ENCODE peak calls at places on chromosome X, in nine cellular contexts. One of them, this sample, is unnamed.
A peak's percentile ranks its signal among the peaks of the same experiment; 100 is the strongest.

GRCh38 chrX:46758163-46758955 is 559 bp downstream of the SLC9A7 start:
- DNase-seq in right lobe of liver: peak; percentile 42
- DNase-seq in glutamatergic neuron: no peak
- DNase-seq in cardiac muscle cell: peak; percentile 14
- DNase-seq in CD8-positive, alpha-beta T cell: no peak
- DNase-seq in sigmoid colon: no peak
- DNase-seq in omental fat pad: no peak
- DNase-seq in gastrocnemius medialis: no peak
- DNase-seq in fibroblast of lung: peak; percentile 27
- DNase-seq in this sample: no peak

GRCh38 chrX:3191186-3191585 is 149.9 kb downstream of the ARSF start:
- DNase-seq in gastrocnemius medialis: no peak
- DNase-seq in omental fat pad: no peak
- DNase-seq in fibroblast of lung: peak; percentile 59
- DNase-seq in cardiac muscle cell: no peak
- DNase-seq in CD8-positive, alpha-beta T cell: no peak
- DNase-seq in glutamatergic neuron: no peak
- DNase-seq in sigmoid colon: no peak
- DNase-seq in right lobe of liver: no peak
- DNase-seq in this sample: no peak

GRCh38 chrX:78517124-78517523 is 142.0 kb downstream of the RTL3 start:
- DNase-seq in omental fat pad: no peak
- DNase-seq in CD8-positive, alpha-beta T cell: peak; percentile 1
- DNase-seq in cardiac muscle cell: no peak
- DNase-seq in sigmoid colon: no peak
- DNase-seq in fibroblast of lung: peak; percentile 57
- DNase-seq in glutamatergic neuron: no peak
- DNase-seq in right lobe of liver: no peak
- DNase-seq in gastrocnemius medialis: no peak
- DNase-seq in this sample: no peak

GRCh38 chrX:136616987-136617685 is 30.8 kb upstream of the CD40LG start:
- DNase-seq in cardiac muscle cell: no peak
- DNase-seq in gastrocnemius medialis: no peak
- DNase-seq in right lobe of liver: no peak
- DNase-seq in glutamatergic neuron: no peak
- DNase-seq in fibroblast of lung: no peak
- DNase-seq in omental fat pad: no peak
- DNase-seq in CD8-positive, alpha-beta T cell: no peak
- DNase-seq in sigmoid colon: no peak
- DNase-seq in this sample: no peak

GRCh38 chrX:13763489-13763888 is 28.9 kb downstream of the OFD1 start:
- DNase-seq in gastrocnemius medialis: peak; percentile 6
- DNase-seq in CD8-positive, alpha-beta T cell: no peak
- DNase-seq in sigmoid colon: no peak
- DNase-seq in glutamatergic neuron: no peak
- DNase-seq in omental fat pad: no peak
- DNase-seq in fibroblast of lung: no peak
- DNase-seq in right lobe of liver: no peak
- DNase-seq in cardiac muscle cell: no peak
- DNase-seq in this sample: no peak

GRCh38 chrX:74353984-74354383 is 50.0 kb downstream of the ZCCHC13 start:
- DNase-seq in cardiac muscle cell: no peak
- DNase-seq in omental fat pad: no peak
- DNase-seq in glutamatergic neuron: no peak
- DNase-seq in fibroblast of lung: no peak
- DNase-seq in sigmoid colon: no peak
- DNase-seq in right lobe of liver: no peak
- DNase-seq in CD8-positive, alpha-beta T cell: no peak
- DNase-seq in gastrocnemius medialis: no peak
- DNase-seq in this sample: no peak

GRCh38 chrX:84320606-84321005 is 132.6 kb upstream of the RPS6KA6 start:
- DNase-seq in omental fat pad: no peak
- DNase-seq in right lobe of liver: no peak
- DNase-seq in CD8-positive, alpha-beta T cell: no peak
- DNase-seq in sigmoid colon: no peak
- DNase-seq in cardiac muscle cell: no peak
- DNase-seq in gastrocnemius medialis: no peak
- DNase-seq in glutamatergic neuron: no peak
- DNase-seq in fibroblast of lung: peak; percentile 57
- DNase-seq in this sample: no peak

GRCh38 chrX:56812515-56813105 is 83.6 kb downstream of the NBDY start:
- DNase-seq in glutamatergic neuron: no peak
- DNase-seq in omental fat pad: no peak
- DNase-seq in gastrocnemius medialis: no peak
- DNase-seq in cardiac muscle cell: no peak
- DNase-seq in right lobe of liver: no peak
- DNase-seq in CD8-positive, alpha-beta T cell: no peak
- DNase-seq in fibroblast of lung: no peak
- DNase-seq in sigmoid colon: no peak
- DNase-seq in this sample: no peak

GRCh38 chrX:39487166-39488006 is 610.4 kb downstream of the BCOR start:
- DNase-seq in glutamatergic neuron: no peak
- DNase-seq in CD8-positive, alpha-beta T cell: no peak
- DNase-seq in fibroblast of lung: no peak
- DNase-seq in gastrocnemius medialis: no peak
- DNase-seq in omental fat pad: no peak
- DNase-seq in right lobe of liver: no peak
- DNase-seq in cardiac muscle cell: no peak
- DNase-seq in sigmoid colon: no peak
- DNase-seq in this sample: no peak

GRCh38 chrX:2502668-2503519 is 2.1 kb upstream of the DHRSX start:
- DNase-seq in fibroblast of lung: no peak
- DNase-seq in gastrocnemius medialis: no peak
- DNase-seq in CD8-positive, alpha-beta T cell: no peak
- DNase-seq in glutamatergic neuron: no peak
- DNase-seq in omental fat pad: no peak
- DNase-seq in cardiac muscle cell: no peak
- DNase-seq in right lobe of liver: peak; percentile 35
- DNase-seq in sigmoid colon: no peak
- DNase-seq in this sample: no peak

GRCh38 chrX:28787206-28787605 is 200.0 kb downstream of the IL1RAPL1 start:
- DNase-seq in gastrocnemius medialis: no peak
- DNase-seq in omental fat pad: no peak
- DNase-seq in CD8-positive, alpha-beta T cell: no peak
- DNase-seq in fibroblast of lung: peak; percentile 86
- DNase-seq in sigmoid colon: no peak
- DNase-seq in right lobe of liver: no peak
- DNase-seq in cardiac muscle cell: no peak
- DNase-seq in glutamatergic neuron: no peak
- DNase-seq in this sample: no peak

GRCh38 chrX:101659601-101660063 is at the start of gene ARMCX2:
- DNase-seq in omental fat pad: no peak
- DNase-seq in sigmoid colon: peak; percentile 86
- DNase-seq in gastrocnemius medialis: peak; percentile 3
- DNase-seq in CD8-positive, alpha-beta T cell: no peak
- DNase-seq in glutamatergic neuron: peak; percentile 32
- DNase-seq in right lobe of liver: no peak
- DNase-seq in cardiac muscle cell: peak; percentile 66
- DNase-seq in fibroblast of lung: peak; percentile 74
- DNase-seq in this sample: no peak

GRCh38 chrX:106730385-106730784 is 3.9 kb downstream of the RNF128 start:
- DNase-seq in right lobe of liver: no peak
- DNase-seq in gastrocnemius medialis: no peak
- DNase-seq in CD8-positive, alpha-beta T cell: no peak
- DNase-seq in fibroblast of lung: no peak
- DNase-seq in omental fat pad: no peak
- DNase-seq in cardiac muscle cell: no peak
- DNase-seq in sigmoid colon: no peak
- DNase-seq in glutamatergic neuron: no peak
- DNase-seq in this sample: no peak

GRCh38 chrX:73448379-73448778 is 1.5 kb downstream of the CDX4 start:
- DNase-seq in fibroblast of lung: no peak
- DNase-seq in right lobe of liver: no peak
- DNase-seq in CD8-positive, alpha-beta T cell: no peak
- DNase-seq in gastrocnemius medialis: no peak
- DNase-seq in sigmoid colon: no peak
- DNase-seq in cardiac muscle cell: peak; percentile 4
- DNase-seq in glutamatergic neuron: peak; percentile 20
- DNase-seq in omental fat pad: no peak
- DNase-seq in this sample: peak; percentile 83

GRCh38 chrX:134868766-134869495 is 121.9 kb upstream of the SMIM10 start:
- DNase-seq in fibroblast of lung: peak; percentile 92
- DNase-seq in CD8-positive, alpha-beta T cell: no peak
- DNase-seq in sigmoid colon: no peak
- DNase-seq in omental fat pad: no peak
- DNase-seq in cardiac muscle cell: no peak
- DNase-seq in gastrocnemius medialis: no peak
- DNase-seq in right lobe of liver: no peak
- DNase-seq in glutamatergic neuron: no peak
- DNase-seq in this sample: no peak

GRCh38 chrX:136176399-136176825 is 29.1 kb downstream of the FHL1 start:
- DNase-seq in right lobe of liver: no peak
- DNase-seq in glutamatergic neuron: no peak
- DNase-seq in fibroblast of lung: peak; percentile 88
- DNase-seq in sigmoid colon: peak; percentile 84
- DNase-seq in omental fat pad: no peak
- DNase-seq in cardiac muscle cell: no peak
- DNase-seq in gastrocnemius medialis: no peak
- DNase-seq in CD8-positive, alpha-beta T cell: no peak
- DNase-seq in this sample: no peak

GRCh38 chrX:119638725-119639471 is 32.7 kb upstream of the NKRF start:
- DNase-seq in gastrocnemius medialis: no peak
- DNase-seq in CD8-positive, alpha-beta T cell: no peak
- DNase-seq in sigmoid colon: no peak
- DNase-seq in right lobe of liver: no peak
- DNase-seq in omental fat pad: no peak
- DNase-seq in glutamatergic neuron: no peak
- DNase-seq in fibroblast of lung: no peak
- DNase-seq in cardiac muscle cell: no peak
- DNase-seq in this sample: no peak
- TF ChIP-seq CTCF in gastrocnemius medialis: no peak
- TF ChIP-seq CTCF in CD8-positive, alpha-beta T cell: no peak
- TF ChIP-seq CTCF in sigmoid colon: no peak
- TF ChIP-seq CTCF in right lobe of liver: no peak
- TF ChIP-seq CTCF in omental fat pad: no peak
- TF ChIP-seq CTCF in glutamatergic neuron: no peak
- TF ChIP-seq CTCF in fibroblast of lung: no peak
- TF ChIP-seq CTCF in cardiac muscle cell: no peak
- TF ChIP-seq CTCF in this sample: no peak

GRCh38 chrX:112083624-112084326 is 1.2 kb upstream of the TRPC5 start:
- DNase-seq in right lobe of liver: peak; percentile 51
- DNase-seq in cardiac muscle cell: no peak
- DNase-seq in glutamatergic neuron: no peak
- DNase-seq in omental fat pad: no peak
- DNase-seq in gastrocnemius medialis: no peak
- DNase-seq in fibroblast of lung: no peak
- DNase-seq in CD8-positive, alpha-beta T cell: no peak
- DNase-seq in sigmoid colon: no peak
- DNase-seq in this sample: no peak
- TF ChIP-seq CTCF in right lobe of liver: no peak
- TF ChIP-seq CTCF in cardiac muscle cell: no peak
- TF ChIP-seq CTCF in glutamatergic neuron: no peak
- TF ChIP-seq CTCF in omental fat pad: no peak
- TF ChIP-seq CTCF in gastrocnemius medialis: no peak
- TF ChIP-seq CTCF in fibroblast of lung: no peak
- TF ChIP-seq CTCF in CD8-positive, alpha-beta T cell: no peak
- TF ChIP-seq CTCF in sigmoid colon: no peak
- TF ChIP-seq CTCF in this sample: no peak

GRCh38 chrX:119694601-119695534 is 1.9 kb upstream of the SEPTIN6 start:
- DNase-seq in right lobe of liver: no peak
- DNase-seq in fibroblast of lung: no peak
- DNase-seq in cardiac muscle cell: no peak
- DNase-seq in sigmoid colon: peak; percentile 70
- DNase-seq in CD8-positive, alpha-beta T cell: no peak
- DNase-seq in glutamatergic neuron: peak; percentile 25
- DNase-seq in omental fat pad: no peak
- DNase-seq in gastrocnemius medialis: no peak
- DNase-seq in this sample: no peak

GRCh38 chrX:119693996-119694451 is 1.1 kb upstream of the SEPTIN6 start:
- DNase-seq in fibroblast of lung: no peak
- DNase-seq in omental fat pad: no peak
- DNase-seq in right lobe of liver: no peak
- DNase-seq in cardiac muscle cell: peak; percentile 39
- DNase-seq in gastrocnemius medialis: no peak
- DNase-seq in CD8-positive, alpha-beta T cell: no peak
- DNase-seq in glutamatergic neuron: peak; percentile 17
- DNase-seq in sigmoid colon: no peak
- DNase-seq in this sample: no peak

GRCh38 chrX:119696251-119696890 is 3.4 kb upstream of the SEPTIN6 start:
- DNase-seq in gastrocnemius medialis: no peak
- DNase-seq in right lobe of liver: no peak
- DNase-seq in fibroblast of lung: no peak
- DNase-seq in omental fat pad: no peak
- DNase-seq in glutamatergic neuron: no peak
- DNase-seq in sigmoid colon: no peak
- DNase-seq in CD8-positive, alpha-beta T cell: no peak
- DNase-seq in cardiac muscle cell: no peak
- DNase-seq in this sample: no peak

GRCh38 chrX:119695535-119696050 is 2.6 kb upstream of the SEPTIN6 start:
- DNase-seq in gastrocnemius medialis: no peak
- DNase-seq in fibroblast of lung: no peak
- DNase-seq in cardiac muscle cell: no peak
- DNase-seq in right lobe of liver: no peak
- DNase-seq in glutamatergic neuron: no peak
- DNase-seq in CD8-positive, alpha-beta T cell: no peak
- DNase-seq in omental fat pad: no peak
- DNase-seq in sigmoid colon: no peak
- DNase-seq in this sample: no peak

GRCh38 chrX:119698835-119699234 is 5.9 kb upstream of the SEPTIN6 start:
- DNase-seq in CD8-positive, alpha-beta T cell: no peak
- DNase-seq in right lobe of liver: no peak
- DNase-seq in fibroblast of lung: peak; percentile 52
- DNase-seq in glutamatergic neuron: no peak
- DNase-seq in sigmoid colon: no peak
- DNase-seq in cardiac muscle cell: peak; percentile 63
- DNase-seq in gastrocnemius medialis: no peak
- DNase-seq in omental fat pad: no peak
- DNase-seq in this sample: no peak
- TF ChIP-seq CTCF in CD8-positive, alpha-beta T cell: peak; percentile 55
- TF ChIP-seq CTCF in right lobe of liver: peak; percentile 37
- TF ChIP-seq CTCF in fibroblast of lung: peak; percentile 69
- TF ChIP-seq CTCF in glutamatergic neuron: peak; percentile 47
- TF ChIP-seq CTCF in sigmoid colon: peak; percentile 42
- TF ChIP-seq CTCF in cardiac muscle cell: peak; percentile 65
- TF ChIP-seq CTCF in gastrocnemius medialis: no peak
- TF ChIP-seq CTCF in omental fat pad: no peak
- TF ChIP-seq CTCF in this sample: peak; percentile 78

DNA sequence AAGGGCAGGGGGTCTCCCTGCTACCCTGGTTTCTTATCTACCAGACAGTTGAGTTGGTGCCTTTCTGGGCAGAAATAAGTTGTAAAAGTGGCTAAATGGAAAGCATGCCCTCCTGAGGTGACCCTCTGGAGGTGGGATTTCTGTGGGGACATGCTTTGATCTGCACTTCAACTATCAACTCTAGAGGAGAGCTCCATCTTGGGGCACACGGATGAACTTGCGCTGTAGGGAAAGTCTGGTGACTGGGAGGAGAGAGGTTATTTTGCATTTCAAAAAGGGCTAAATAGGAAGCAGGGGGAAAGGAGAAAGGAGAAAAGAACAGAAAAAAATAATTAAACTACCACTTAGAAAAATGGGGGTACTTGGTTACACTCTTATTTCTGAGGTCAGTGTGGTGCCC is 12.7 kb upstream of the RHOXF2B start:
- DNase-seq in gastrocnemius medialis: no peak
- DNase-seq in omental fat pad: no peak
- DNase-seq in cardiac muscle cell: no peak
- DNase-seq in CD8-positive, alpha-beta T cell: no peak
- DNase-seq in sigmoid colon: no peak
- DNase-seq in fibroblast of lung: no peak
- DNase-seq in right lobe of liver: no peak
- DNase-seq in glutamatergic neuron: no peak
- DNase-seq in this sample: no peak
- TF ChIP-seq CTCF in gastrocnemius medialis: no peak
- TF ChIP-seq CTCF in omental fat pad: no peak
- TF ChIP-seq CTCF in cardiac muscle cell: no peak
- TF ChIP-seq CTCF in CD8-positive, alpha-beta T cell: no peak
- TF ChIP-seq CTCF in sigmoid colon: no peak
- TF ChIP-seq CTCF in fibroblast of lung: no peak
- TF ChIP-seq CTCF in right lobe of liver: no peak
- TF ChIP-seq CTCF in glutamatergic neuron: no peak
- TF ChIP-seq CTCF in this sample: peak; percentile 17

This sample was measured in chondrocyte.